ENCODE peak calls at places on chromosome 7, in nine cellular contexts. P is AG04450; H is anterior cingulate cortex; U is stimulated activated CD8-positive, alpha-beta memory T cell treated with anti-CD3 and anti-CD28 coated beads, Interleukin-7, amount 100 ng/mL, for 1 hour; Y is NCI-H1092; O is NCI-H146; G is activated T-cell treated with anti-CD3 and anti-CD28 coated beads for 1 hour; N is Calu3; B is BE2C. E is an unnamed sample.

GRCh38 chr7:91941450-91941849 is 788 bp downstream of the AKAP9 start:
- DNase-seq in U (no peak), B (peak; percentile 27), N (no peak), O (peak; percentile 54), Y (peak; percentile 8), G (peak; percentile 19), H (peak; percentile 31), P (no peak), E (no peak)

GRCh38 chr7:130966246-130967009 is 232.4 kb upstream of the KLF14 start:
- DNase-seq in O (no peak), B (no peak), N (no peak), Y (no peak), U (no peak), H (no peak), P (no peak), G (no peak), E (no peak)

GRCh38 chr7:139976838-139977656 is 85.7 kb downstream of the PARP12 start:
- DNase-seq in O (no peak), H (no peak), Y (no peak), G (no peak), B (no peak), N (no peak), P (no peak), U (no peak), E (no peak)

GRCh38 chr7:152312316-152312715 is 123.5 kb downstream of the KMT2C start:
- DNase-seq in P (peak; percentile 8), G (no peak), Y (no peak), B (no peak), N (no peak), O (no peak), H (no peak), U (no peak), E (no peak)

GRCh38 chr7:36670585-36671431 is 53.5 kb downstream of the AOAH start:
- DNase-seq in H (peak; percentile 15), N (peak; percentile 83), O (peak; percentile 66), B (peak; percentile 69), Y (peak; percentile 65), G (peak; percentile 45), U (peak; percentile 39), P (peak; percentile 27), E (peak; percentile 39)

GRCh38 chr7:50552921-50553320 is 12.3 kb downstream of the DDC start:
- DNase-seq in Y (no peak), H (no peak), P (peak; percentile 24), G (no peak), B (no peak), U (no peak), N (no peak), O (no peak), E (no peak)

GRCh38 chr7:33806284-33807157 is 98.8 kb upstream of the BMPER start:
- DNase-seq in U (no peak), G (no peak), B (no peak), N (no peak), O (no peak), Y (no peak), H (no peak), P (no peak), E (no peak)

GRCh38 chr7:136071106-136071505 is 93.9 kb upstream of the MTPN start:
- DNase-seq in G (no peak), P (no peak), O (peak; percentile 22), Y (no peak), H (no peak), B (no peak), U (no peak), N (no peak), E (no peak)

GRCh38 chr7:125444864-125445263 is 515.2 kb upstream of the POT1 start:
- DNase-seq in O (no peak), N (no peak), Y (no peak), B (no peak), H (no peak), P (no peak), U (no peak), G (no peak), E (no peak)

GRCh38 chr7:98802088-98802780 is 67.6 kb downstream of the TMEM130 start:
- DNase-seq in P (no peak), Y (peak; percentile 89), G (no peak), U (no peak), O (peak; percentile 34), B (peak; percentile 89), N (peak; percentile 62), H (no peak), E (peak; percentile 65)

GRCh38 chr7:78634073-78634472 is 819.4 kb downstream of the MAGI2 start:
- DNase-seq in G (no peak), B (no peak), O (no peak), N (peak; percentile 9), P (no peak), Y (no peak), H (no peak), U (no peak), E (no peak)

GRCh38 chr7:138886501-138886917 is 88.5 kb upstream of the ATP6V0A4 start:
- DNase-seq in Y (peak; percentile 52), G (no peak), B (peak; percentile 49), H (no peak), O (peak; percentile 64), P (peak; percentile 38), U (no peak), N (peak; percentile 59), E (no peak)

GRCh38 chr7:70006411-70006920 is 408.2 kb downstream of the AUTS2 start:
- DNase-seq in Y (no peak), O (no peak), N (no peak), G (no peak), U (no peak), P (no peak), B (no peak), H (no peak), E (no peak)

GRCh38 chr7:90461216-90461615 is 8.2 kb upstream of the PTTG1IP2 start:
- DNase-seq in Y (no peak), G (no peak), P (no peak), H (no peak), U (no peak), B (no peak), O (no peak), N (no peak), E (no peak)

GRCh38 chr7:151852486-151853396 is 24.2 kb downstream of the PRKAG2 start:
- DNase-seq in U (no peak), Y (no peak), G (no peak), H (no peak), B (no peak), O (no peak), P (no peak), N (no peak), E (no peak)

GRCh38 chr7:104160375-104160774 is 47.4 kb downstream of the ORC5 start:
- DNase-seq in U (no peak), O (peak; percentile 29), H (no peak), Y (peak; percentile 19), G (no peak), B (no peak), P (no peak), N (no peak), E (no peak)

GRCh38 chr7:22445140-22445722 is 54.8 kb downstream of the STEAP1B start:
- DNase-seq in U (no peak), N (peak; percentile 88), Y (peak; percentile 91), H (no peak), G (no peak), P (no peak), B (peak; percentile 23), O (peak; percentile 57), E (peak; percentile 72)

GRCh38 chr7:73429218-73429617 is 4.4 kb upstream of the FZD9 start:
- DNase-seq in U (no peak), N (no peak), B (peak; percentile 90), H (no peak), O (peak; percentile 94), Y (peak; percentile 96), G (no peak), P (no peak), E (peak; percentile 50)

GRCh38 chr7:55593515-55594318 is 21.4 kb upstream of the VOPP1 start:
- DNase-seq in G (peak; percentile 74), U (peak; percentile 36), H (no peak), P (no peak), N (peak; percentile 92), O (peak; percentile 64), B (peak; percentile 83), Y (peak; percentile 45), E (peak; percentile 57)

GRCh38 chr7:101608772-101609713 is 20.1 kb downstream of the MYL10 start:
- DNase-seq in U (no peak), G (no peak), P (no peak), B (no peak), O (no peak), Y (no peak), N (peak; percentile 77), H (no peak), E (peak; percentile 15)

GRCh38 chr7:134632937-134633540 is 13.6 kb upstream of the BPGM start:
- DNase-seq in H (no peak), P (no peak), Y (peak; percentile 4), B (peak; percentile 31), N (peak; percentile 44), G (no peak), O (peak; percentile 2), U (no peak), E (no peak)

GRCh38 chr7:159139639-159140038 is 5.0 kb downstream of the VIPR2 start:
- DNase-seq in O (no peak), G (no peak), U (no peak), B (no peak), N (no peak), Y (no peak), H (no peak), P (no peak), E (no peak)

GRCh38 chr7:114073711-114074110 is 154.9 kb upstream of the PPP1R3A start:
- DNase-seq in H (no peak), O (no peak), G (no peak), N (no peak), P (no peak), Y (no peak), U (no peak), B (no peak), E (no peak)

GRCh38 chr7:33388332-33388731 is 259.0 kb downstream of the BBS9 start:
- DNase-seq in N (no peak), P (no peak), B (no peak), H (no peak), G (no peak), Y (no peak), U (no peak), O (no peak), E (no peak)

GRCh38 chr7:112748381-112748780 is 41.8 kb downstream of the TMEM168 start:
- DNase-seq in B (no peak), O (no peak), H (no peak), U (no peak), G (no peak), Y (no peak), N (no peak), P (no peak), E (no peak)

GRCh38 chr7:134444198-134444960 is 14.5 kb downstream of the AKR1B1 start:
- DNase-seq in O (no peak), G (no peak), B (peak; percentile 33), Y (no peak), P (no peak), H (no peak), N (no peak), U (no peak), E (no peak)

GRCh38 chr7:42314696-42315095 is 77.7 kb upstream of the GLI3 start:
- DNase-seq in U (no peak), P (no peak), O (no peak), G (no peak), B (no peak), N (no peak), Y (no peak), H (no peak), E (no peak)

GRCh38 chr7:133941496-133941895 is 185.6 kb upstream of the LRGUK start:
- DNase-seq in P (peak; percentile 15), H (no peak), Y (no peak), U (no peak), B (no peak), O (no peak), N (no peak), G (no peak), E (no peak)

GRCh38 chr7:2313450-2314208 is 612 bp downstream of the SNX8 start:
- DNase-seq in Y (no peak), U (no peak), B (no peak), H (peak; percentile 27), O (peak; percentile 27), N (peak; percentile 35), P (no peak), G (peak; percentile 2), E (no peak)

GRCh38 chr7:50068850-50069551 is 24.0 kb downstream of the ZPBP start:
- DNase-seq in O (no peak), P (no peak), G (no peak), N (peak; percentile 65), H (no peak), U (no peak), B (no peak), Y (no peak), E (peak; percentile 69)

GRCh38 chr7:30971440-30971839 is 7.7 kb downstream of the GHRHR start:
- DNase-seq in H (no peak), Y (no peak), N (no peak), G (no peak), P (no peak), O (no peak), B (no peak), U (no peak), E (no peak)

E was measured in NCI-H774.